ENCODE peak calls at places on chromosomes 3 and 15, in seven cellular contexts. I is Peyer's patch, N is heart right ventricle, B is GM23338, T is tibial nerve, F is RWPE1, S is Panc1. V is an unnamed sample.

GRCh38 chr3:8503461-8503860 is 1.8 kb downstream of the LMCD1 start:
- DNase-seq in I (no peak), N (no peak), B (no peak), T (no peak), F (no peak), S (no peak), V (no peak)

GRCh38 chr15:87477759-87478687 is 778.5 kb downstream of the NTRK3 start:
- DNase-seq in I (peak), N (peak), B (peak), T (peak), F (peak), S (no peak), V (peak)

GRCh38 chr3:78986702-78987101 is 781.1 kb downstream of the ROBO1 start:
- DNase-seq in I (no peak), N (no peak), B (no peak), T (no peak), F (no peak), S (no peak), V (no peak)

GRCh38 chr3:140850210-140850955 is 91.3 kb upstream of the SLC25A36 start:
- DNase-seq in I (no peak), N (no peak), B (no peak), T (no peak), F (peak), S (no peak), V (no peak)

GRCh38 chr3:143170043-143170442 is 50.5 kb downstream of the CHST2 start:
- DNase-seq in I (no peak), N (no peak), B (no peak), T (no peak), F (no peak), S (no peak), V (no peak)

GRCh38 chr3:42025388-42026138 is 63.7 kb upstream of the ULK4 start:
- DNase-seq in I (peak), N (peak), B (peak), T (peak), F (peak), S (no peak), V (peak)

GRCh38 chr3:3447671-3448070 is 268.2 kb upstream of the CRBN start:
- DNase-seq in I (no peak), N (no peak), B (no peak), T (no peak), F (no peak), S (no peak), V (no peak)

GRCh38 chr3:86563358-86563970 is 427.5 kb downstream of the VGLL3 start:
- DNase-seq in I (no peak), N (no peak), B (peak), T (no peak), F (peak), S (peak), V (no peak)

GRCh38 chr3:126212629-126213375 is 32.4 kb upstream of the ALDH1L1 start:
- DNase-seq in I (no peak), N (peak), B (peak), T (no peak), F (peak), S (no peak), V (no peak)

GRCh38 chr15:64892850-64893403 is 18.8 kb upstream of the ANKDD1A start:
- DNase-seq in I (peak), N (no peak), B (no peak), T (no peak), F (no peak), S (no peak), V (no peak)

GRCh38 chr15:70892912-70893560 is 410 bp downstream of the LRRC49 start:
- DNase-seq in I (peak), N (peak), B (no peak), T (no peak), F (peak), S (no peak), V (no peak)

GRCh38 chr3:69853033-69853432 is 113.8 kb downstream of the MITF start:
- DNase-seq in I (no peak), N (no peak), B (no peak), T (no peak), F (no peak), S (no peak), V (no peak)

GRCh38 chr15:78841307-78841706 is 30.0 kb upstream of the ADAMTS7 start:
- DNase-seq in I (no peak), N (no peak), B (no peak), T (no peak), F (no peak), S (no peak), V (no peak)

GRCh38 chr15:63749330-63749942 is 84.3 kb downstream of the HERC1 start:
- DNase-seq in I (no peak), N (no peak), B (no peak), T (no peak), F (no peak), S (no peak), V (no peak)

GRCh38 chr3:196406806-196407470 is 25.3 kb downstream of the UBXN7 start:
- DNase-seq in I (no peak), N (no peak), B (peak), T (peak), F (no peak), S (no peak), V (no peak)

GRCh38 chr3:37668831-37669610 is 192.7 kb upstream of the CTDSPL start:
- DNase-seq in I (peak), N (peak), B (no peak), T (no peak), F (no peak), S (no peak), V (no peak)

GRCh38 chr15:90701880-90702630 is 15.1 kb upstream of the BLM start:
- DNase-seq in I (no peak), N (peak), B (peak), T (peak), F (no peak), S (no peak), V (no peak)

GRCh38 chr3:70342149-70342548 is 29.7 kb upstream of the MDFIC2 start:
- DNase-seq in I (no peak), N (no peak), B (no peak), T (no peak), F (no peak), S (no peak), V (no peak)

GRCh38 chr3:72270072-72270611 is 485.2 kb upstream of the PROK2 start:
- DNase-seq in I (peak), N (peak), B (no peak), T (peak), F (peak), S (peak), V (peak)

GRCh38 chr3:135261214-135261775 is 466.2 kb downstream of the EPHB1 start:
- DNase-seq in I (no peak), N (no peak), B (no peak), T (no peak), F (no peak), S (no peak), V (no peak)

GRCh38 chr3:56917740-56918568 is 116.2 kb upstream of the ARHGEF3 start:
- DNase-seq in I (peak), N (no peak), B (peak), T (no peak), F (no peak), S (no peak), V (no peak)

GRCh38 chr3:112013058-112013783 is 14.5 kb downstream of the TAGLN3 start:
- DNase-seq in I (peak), N (peak), B (peak), T (peak), F (peak), S (peak), V (peak)

GRCh38 chr3:133927543-133928066 is 31.9 kb upstream of the RAB6B start:
- DNase-seq in I (peak), N (peak), B (peak), T (no peak), F (peak), S (no peak), V (no peak)

GRCh38 chr3:184583345-184584000 is 21.9 kb downstream of the EPHB3 start:
- DNase-seq in I (no peak), N (no peak), B (no peak), T (no peak), F (no peak), S (no peak), V (no peak)

GRCh38 chr15:42267286-42267685 is 5.7 kb upstream of the GANC start:
- DNase-seq in I (no peak), N (no peak), B (no peak), T (no peak), F (no peak), S (no peak), V (no peak)

GRCh38 chr3:42683875-42684593 is 1.3 kb upstream of the KLHL40 start:
- DNase-seq in I (peak), N (peak), B (peak), T (peak), F (peak), S (peak), V (peak)

GRCh38 chr15:43520138-43520537 is 2.7 kb downstream of the MAP1A start:
- DNase-seq in I (no peak), N (no peak), B (no peak), T (no peak), F (no peak), S (no peak), V (peak)

GRCh38 chr3:80771085-80771484 is 990.4 kb downstream of the GBE1 start:
- DNase-seq in I (no peak), N (no peak), B (no peak), T (no peak), F (no peak), S (no peak), V (no peak)

GRCh38 chr3:141050913-141051632 is at the start of gene SPSB4:
- DNase-seq in I (no peak), N (peak), B (peak), T (no peak), F (peak), S (no peak), V (no peak)

DNA sequence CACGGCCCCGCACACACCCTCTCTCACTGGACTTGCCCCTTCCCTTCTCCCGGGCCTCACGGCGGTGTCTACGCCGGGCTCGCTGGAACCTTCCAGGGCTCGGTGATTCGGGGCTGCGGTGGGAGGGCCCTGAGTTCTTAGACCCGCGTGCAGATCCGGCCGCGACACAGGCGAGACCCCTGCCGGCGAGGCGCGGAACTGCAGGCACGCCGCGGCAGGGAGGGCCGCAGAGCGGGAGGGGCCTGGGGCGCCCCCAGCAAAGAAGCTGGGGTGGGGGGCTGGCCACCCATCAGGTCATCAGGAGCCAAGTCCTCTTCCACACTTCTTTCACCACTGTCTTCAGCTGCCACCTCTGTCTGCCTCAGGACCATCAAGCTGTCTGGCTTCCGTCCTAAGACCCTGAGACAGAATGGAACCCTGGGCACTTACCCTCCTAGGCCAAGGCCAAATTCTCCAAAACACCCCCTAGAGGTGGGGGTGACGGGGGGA is 164.5 kb downstream of the XXYLT1 start:
- DNase-seq in I (peak), N (peak), B (peak), T (peak), F (peak), S (no peak), V (peak)
- TF ChIP-seq CTCF in I (peak), N (peak), B (peak), T (peak), F (peak), S (peak), V (peak)

GRCh38 chr15:67241132-67241855 is 13.2 kb downstream of the AAGAB start:
- DNase-seq in I (no peak), N (no peak), B (peak), T (no peak), F (no peak), S (no peak), V (no peak)

GRCh38 chr15:67244966-67245478 is 9.4 kb downstream of the AAGAB start:
- DNase-seq in I (no peak), N (no peak), B (no peak), T (no peak), F (no peak), S (no peak), V (no peak)

GRCh38 chr15:67242665-67243064 is 11.8 kb downstream of the AAGAB start:
- DNase-seq in I (no peak), N (no peak), B (peak), T (no peak), F (peak), S (no peak), V (no peak)

GRCh38 chr15:67240235-67241131 is 14.0 kb downstream of the AAGAB start:
- DNase-seq in I (peak), N (no peak), B (peak), T (no peak), F (peak), S (no peak), V (no peak)
- TF ChIP-seq CTCF in I (peak), N (no peak), B (peak), T (no peak), F (peak), S (peak), V (no peak)

GRCh38 chr3:119352863-119353527 is 58.8 kb downstream of the ARHGAP31 start:
- DNase-seq in I (no peak), N (peak), B (peak), T (peak), F (no peak), S (no peak), V (no peak)
- TF ChIP-seq CTCF in I (peak), N (peak), B (peak), T (peak), F (no peak), S (peak), V (no peak)

GRCh38 chr15:69586721-69587120 is 134.1 kb downstream of the RPLP1 start:
- DNase-seq in I (no peak), N (no peak), B (no peak), T (no peak), F (no peak), S (no peak), V (no peak)

GRCh38 chr15:69590201-69590600 is 137.6 kb downstream of the RPLP1 start:
- DNase-seq in I (no peak), N (no peak), B (no peak), T (no peak), F (no peak), S (no peak), V (no peak)

GRCh38 chr15:69585937-69586336 is 133.3 kb downstream of the RPLP1 start:
- DNase-seq in I (no peak), N (no peak), B (no peak), T (no peak), F (no peak), S (no peak), V (no peak)

GRCh38 chr15:69590932-69591524 is 138.4 kb downstream of the RPLP1 start:
- DNase-seq in I (no peak), N (no peak), B (no peak), T (no peak), F (no peak), S (no peak), V (no peak)

DNA sequence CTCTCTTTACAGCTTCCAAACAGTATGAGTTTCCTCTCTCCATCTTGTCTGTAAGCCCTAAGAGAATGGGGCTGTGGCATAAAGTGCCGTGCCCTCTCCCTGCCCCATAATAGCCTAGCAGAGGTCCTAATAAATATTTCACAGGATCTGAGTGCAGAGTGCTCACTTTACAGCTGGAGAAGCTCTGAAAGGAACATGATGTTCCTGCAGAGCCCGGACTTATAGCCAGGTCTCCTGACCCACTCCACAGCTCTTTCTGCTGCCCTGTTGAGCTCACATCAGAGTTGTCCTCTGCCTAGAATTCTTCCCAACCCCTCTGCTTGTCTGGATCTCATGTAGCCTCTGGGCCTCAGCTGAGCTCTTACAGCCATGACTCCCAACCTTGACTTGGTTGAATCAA is 135.1 kb downstream of the RPLP1 start:
- DNase-seq in I (no peak), N (no peak), B (no peak), T (no peak), F (no peak), S (no peak), V (no peak)
- TF ChIP-seq CTCF in I (no peak), N (no peak), B (no peak), T (no peak), F (no peak), S (no peak), V (no peak)

DNA sequence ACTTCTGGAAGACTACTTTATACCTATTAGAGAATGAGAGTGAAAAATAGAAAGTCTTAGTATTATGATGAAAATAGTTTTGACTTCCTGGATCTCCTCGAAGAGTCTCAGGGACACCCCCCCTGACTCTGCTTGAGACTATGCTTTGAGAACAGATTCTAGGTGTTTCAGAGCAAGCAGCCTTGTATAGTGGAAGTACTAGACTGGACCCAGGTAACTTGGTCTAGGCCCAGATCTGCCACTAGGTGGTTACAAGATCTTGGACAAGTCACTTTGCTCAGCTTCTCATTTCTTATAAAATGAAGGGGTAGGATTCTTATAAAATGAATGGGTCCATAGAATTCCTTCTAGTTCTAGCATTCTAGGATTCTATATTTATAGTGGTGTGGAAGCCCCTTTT is 9.1 kb downstream of the ABHD5 start:
- DNase-seq in I (peak), N (no peak), B (peak), T (no peak), F (no peak), S (no peak), V (no peak)
- TF ChIP-seq CTCF in I (peak), N (no peak), B (peak), T (no peak), F (no peak), S (peak), V (no peak)

DNA sequence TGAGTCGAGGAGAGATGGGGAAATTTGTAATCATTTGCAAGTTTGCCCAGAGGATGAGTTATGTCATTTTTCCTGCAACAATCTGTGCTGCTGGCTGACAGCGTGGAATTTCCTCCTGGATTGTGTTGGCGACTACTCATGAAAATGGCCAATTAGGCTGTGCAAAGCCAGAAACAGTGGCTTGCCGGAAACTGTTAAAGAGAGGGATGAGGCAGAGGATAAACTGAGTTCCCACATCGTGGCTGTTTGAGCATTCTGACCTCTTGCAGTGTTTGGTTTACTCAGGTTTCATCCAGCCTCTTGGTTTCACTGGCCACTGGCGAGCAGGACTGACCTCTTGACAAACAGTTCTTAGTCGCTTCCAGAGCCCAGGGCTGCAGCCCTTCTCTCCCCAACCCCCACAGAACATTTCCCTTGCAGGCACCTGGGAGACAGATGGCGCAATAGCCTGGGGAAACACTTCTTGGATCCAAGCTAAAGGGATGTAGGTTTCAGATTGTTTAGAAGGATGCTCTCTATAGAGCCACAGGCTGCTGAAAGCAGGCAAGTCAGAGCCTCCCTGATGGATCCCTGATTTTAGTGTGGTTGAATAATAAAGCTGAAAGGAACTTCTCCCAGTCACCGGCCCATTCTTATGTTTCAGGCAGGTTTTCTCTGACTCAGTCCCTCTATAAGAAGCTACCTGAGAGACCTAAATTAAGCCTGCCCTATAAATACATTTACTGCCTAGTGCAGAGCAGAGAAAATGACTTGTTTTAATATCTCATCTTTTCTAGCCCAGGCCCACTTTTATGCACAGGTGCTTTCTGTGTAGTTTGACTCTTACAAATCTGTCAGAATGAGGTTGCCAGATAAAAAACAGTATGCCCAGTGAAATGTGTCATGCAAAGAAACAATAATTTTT is 92.8 kb upstream of the UBE2E1 start:
- DNase-seq in I (no peak), N (peak), B (peak), T (peak), F (no peak), S (no peak), V (peak)
- TF ChIP-seq CTCF in I (no peak), N (peak), B (peak), T (no peak), F (no peak), S (peak), V (no peak)

GRCh38 chr3:127256138-127256537 is 31.7 kb downstream of the PRR20G start:
- DNase-seq in I (no peak), N (no peak), B (no peak), T (no peak), F (no peak), S (no peak), V (peak)

GRCh38 chr3:127255516-127255915 is 32.3 kb downstream of the PRR20G start:
- DNase-seq in I (no peak), N (no peak), B (no peak), T (no peak), F (no peak), S (no peak), V (peak)

GRCh38 chr3:127253491-127253890 is 34.4 kb downstream of the PRR20G start:
- DNase-seq in I (no peak), N (no peak), B (no peak), T (no peak), F (no peak), S (no peak), V (peak)

GRCh38 chr3:127254001-127254400 is 33.8 kb downstream of the PRR20G start:
- DNase-seq in I (no peak), N (no peak), B (no peak), T (no peak), F (no peak), S (no peak), V (no peak)

DNA sequence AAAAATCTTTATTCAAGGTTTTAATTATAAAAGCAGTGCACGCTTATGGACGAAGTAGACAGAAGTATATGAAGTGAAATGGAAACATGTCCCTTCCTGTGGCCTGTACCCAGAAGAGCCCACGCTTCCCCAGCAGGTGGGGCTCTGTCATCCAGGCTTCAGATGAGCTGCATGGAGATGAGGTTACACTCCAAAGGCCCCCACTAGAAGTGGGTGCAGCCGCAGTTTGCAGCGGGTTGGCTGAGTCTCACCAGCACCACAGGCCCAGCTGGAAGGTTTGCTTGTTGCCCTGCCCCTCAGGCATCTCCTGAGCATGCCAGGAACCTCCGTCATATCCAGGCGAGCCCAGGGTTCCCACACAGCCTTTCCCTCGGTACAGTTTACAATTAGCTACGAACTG is 33.1 kb downstream of the PRR20G start:
- DNase-seq in I (no peak), N (no peak), B (peak), T (no peak), F (peak), S (no peak), V (peak)
- TF ChIP-seq CTCF in I (peak), N (peak), B (peak), T (no peak), F (peak), S (no peak), V (no peak)

GRCh38 chr3:47882338-47882737 is 79.4 kb downstream of the DHX30 start:
- DNase-seq in I (no peak), N (no peak), B (no peak), T (no peak), F (no peak), S (no peak), V (no peak)
- TF ChIP-seq CTCF in I (no peak), N (no peak), B (no peak), T (no peak), F (no peak), S (no peak), V (peak)